ENCODE peak calls at places on chromosomes 3 and 15, in nine cellular contexts. N is heart left ventricle, M is lower lobe of right lung, V is HL-60, E is PC-3, O is adrenal gland, J is SK-N-SH, K is ovary, X is brain microvascular endothelial cell. C is an unnamed sample.

GRCh38 chr3:62562017-62562416 is 188.7 kb upstream of the FEZF2 start:
- DNase-seq in N (no peak), M (no peak), V (no peak), E (peak), O (no peak), J (no peak), K (no peak), X (peak), C (peak)

GRCh38 chr15:89482139-89482538 is 14.2 kb downstream of the RHCG start:
- DNase-seq in N (no peak), M (no peak), V (no peak), E (no peak), O (no peak), J (no peak), K (no peak), X (no peak), C (no peak)

GRCh38 chr3:148882288-148882687 is 17.2 kb downstream of the CPA3 start:
- DNase-seq in N (no peak), M (no peak), V (no peak), E (peak), O (no peak), J (no peak), K (no peak), X (peak), C (peak)

GRCh38 chr3:14448756-14449728 is 46.6 kb downstream of the SLC6A6 start:
- DNase-seq in N (no peak), M (no peak), V (no peak), E (no peak), O (no peak), J (no peak), K (no peak), X (no peak), C (no peak)

GRCh38 chr3:79085166-79085565 is 682.6 kb downstream of the ROBO1 start:
- DNase-seq in N (no peak), M (no peak), V (no peak), E (no peak), O (no peak), J (no peak), K (no peak), X (no peak), C (peak)

GRCh38 chr3:15860014-15860934 is 62.5 kb upstream of the ANKRD28 start:
- DNase-seq in N (peak), M (peak), V (no peak), E (peak), O (peak), J (peak), K (peak), X (peak), C (peak)

GRCh38 chr15:54559405-54560064 is 581.3 kb downstream of the UNC13C start:
- DNase-seq in N (peak), M (no peak), V (no peak), E (no peak), O (peak), J (no peak), K (no peak), X (no peak), C (no peak)

GRCh38 chr15:64925335-64926330 is 13.9 kb downstream of the ANKDD1A start:
- DNase-seq in N (no peak), M (no peak), V (no peak), E (no peak), O (no peak), J (no peak), K (no peak), X (no peak), C (no peak)

GRCh38 chr3:59251899-59252298 is 202.1 kb upstream of the CFAP20DC start:
- DNase-seq in N (no peak), M (no peak), V (no peak), E (peak), O (no peak), J (no peak), K (no peak), X (no peak), C (peak)

GRCh38 chr3:177287231-177287630 is 89.9 kb upstream of the TBL1XR1 start:
- DNase-seq in N (no peak), M (no peak), V (no peak), E (no peak), O (no peak), J (no peak), K (no peak), X (no peak), C (no peak)

GRCh38 chr3:68055238-68055637 is 400.8 kb upstream of the SUCLG2 start:
- DNase-seq in N (no peak), M (no peak), V (no peak), E (no peak), O (no peak), J (no peak), K (no peak), X (no peak), C (no peak)

GRCh38 chr15:91855684-91856553 is 2.4 kb downstream of the SLCO3A1 start:
- DNase-seq in N (no peak), M (peak), V (no peak), E (peak), O (no peak), J (peak), K (no peak), X (no peak), C (no peak)

GRCh38 chr3:45123841-45124269 is 22.3 kb downstream of the CDCP1 start:
- DNase-seq in N (no peak), M (no peak), V (no peak), E (peak), O (no peak), J (no peak), K (no peak), X (no peak), C (peak)

GRCh38 chr3:120417272-120417911 is 33.4 kb downstream of the FSTL1 start:
- DNase-seq in N (peak), M (peak), V (peak), E (peak), O (peak), J (peak), K (peak), X (peak), C (peak)

GRCh38 chr15:51310064-51310463 is 28.3 kb downstream of the CYP19A1 start:
- DNase-seq in N (no peak), M (no peak), V (no peak), E (no peak), O (peak), J (no peak), K (no peak), X (no peak), C (peak)

GRCh38 chr3:130414457-130414856 is 69.0 kb downstream of the COL6A5 start:
- DNase-seq in N (no peak), M (no peak), V (peak), E (no peak), O (no peak), J (no peak), K (no peak), X (no peak), C (no peak)

GRCh38 chr15:100902436-100903190 is 16.5 kb upstream of the LRRK1 start:
- DNase-seq in N (peak), M (peak), V (no peak), E (peak), O (peak), J (peak), K (peak), X (peak), C (peak)

GRCh38 chr15:69156726-69157381 is 3.6 kb upstream of the GLCE start:
- DNase-seq in N (no peak), M (no peak), V (no peak), E (no peak), O (no peak), J (no peak), K (no peak), X (no peak), C (no peak)

GRCh38 chr15:71409541-71409940 is 294.3 kb downstream of the THSD4 start:
- DNase-seq in N (no peak), M (no peak), V (no peak), E (no peak), O (no peak), J (no peak), K (no peak), X (no peak), C (no peak)

GRCh38 chr3:31925271-31925630 is 55.8 kb downstream of the OSBPL10 start:
- DNase-seq in N (no peak), M (no peak), V (no peak), E (no peak), O (no peak), J (no peak), K (no peak), X (no peak), C (no peak)

GRCh38 chr3:197516517-197516889 is 39.3 kb downstream of the BDH1 start:
- DNase-seq in N (no peak), M (peak), V (no peak), E (peak), O (no peak), J (no peak), K (no peak), X (peak), C (peak)

GRCh38 chr3:61954097-61954528 is 392.7 kb downstream of the PTPRG start:
- DNase-seq in N (no peak), M (no peak), V (no peak), E (no peak), O (no peak), J (no peak), K (no peak), X (peak), C (peak)

GRCh38 chr3:17672506-17672905 is 69.9 kb downstream of the TBC1D5 start:
- DNase-seq in N (no peak), M (no peak), V (no peak), E (no peak), O (no peak), J (peak), K (no peak), X (no peak), C (no peak)

GRCh38 chr15:74270155-74270554 is 34.0 kb downstream of the CCDC33 start:
- DNase-seq in N (no peak), M (no peak), V (no peak), E (no peak), O (no peak), J (no peak), K (no peak), X (no peak), C (no peak)

GRCh38 chr3:186025161-186025560 is 83.7 kb downstream of the ETV5 start:
- DNase-seq in N (no peak), M (no peak), V (no peak), E (no peak), O (no peak), J (no peak), K (no peak), X (peak), C (peak)

GRCh38 chr15:94346272-94346671 is 114.9 kb downstream of the MCTP2 start:
- DNase-seq in N (no peak), M (no peak), V (no peak), E (peak), O (no peak), J (no peak), K (no peak), X (no peak), C (no peak)

GRCh38 chr3:43855674-43856299 is 165.0 kb downstream of the ABHD5 start:
- DNase-seq in N (peak), M (peak), V (peak), E (peak), O (peak), J (peak), K (peak), X (peak), C (no peak)

GRCh38 chr15:65081758-65082157 is 5.2 kb downstream of the KBTBD13 start:
- DNase-seq in N (no peak), M (peak), V (no peak), E (peak), O (no peak), J (no peak), K (no peak), X (no peak), C (no peak)

GRCh38 chr3:47158208-47158607 is 5.7 kb downstream of the SETD2 start:
- DNase-seq in N (no peak), M (no peak), V (no peak), E (no peak), O (no peak), J (no peak), K (no peak), X (no peak), C (no peak)

GRCh38 chr3:9902372-9903237 is at the start of gene IL17RE:
- DNase-seq in N (no peak), M (peak), V (no peak), E (no peak), O (no peak), J (no peak), K (no peak), X (no peak), C (no peak)

GRCh38 chr15:22839046-22839705 is 710 bp downstream of the NIPA2 start:
- DNase-seq in N (no peak), M (no peak), V (no peak), E (no peak), O (no peak), J (no peak), K (no peak), X (no peak), C (peak)

GRCh38 chr3:27724459-27725197 is 2.5 kb upstream of the EOMES start:
- DNase-seq in N (no peak), M (no peak), V (no peak), E (no peak), O (no peak), J (no peak), K (no peak), X (no peak), C (no peak)

GRCh38 chr3:189838291-189838690 is 207.1 kb downstream of the TP63 start:
- DNase-seq in N (no peak), M (no peak), V (peak), E (no peak), O (no peak), J (no peak), K (no peak), X (no peak), C (no peak)

GRCh38 chr3:149198611-149199010 is 23.0 kb downstream of the CP start:
- DNase-seq in N (no peak), M (no peak), V (no peak), E (no peak), O (no peak), J (no peak), K (no peak), X (peak), C (peak)

GRCh38 chr15:31605467-31605931 is 278.9 kb downstream of the KLF13 start:
- DNase-seq in N (no peak), M (no peak), V (no peak), E (peak), O (no peak), J (peak), K (no peak), X (peak), C (peak)

GRCh38 chr3:146164951-146165350 is 4.0 kb upstream of the PLOD2 start:
- DNase-seq in N (no peak), M (no peak), V (no peak), E (no peak), O (no peak), J (no peak), K (no peak), X (no peak), C (no peak)

GRCh38 chr3:170098753-170099152 is 61.0 kb downstream of the GPR160 start:
- DNase-seq in N (no peak), M (no peak), V (no peak), E (no peak), O (no peak), J (no peak), K (no peak), X (no peak), C (no peak)

DNA sequence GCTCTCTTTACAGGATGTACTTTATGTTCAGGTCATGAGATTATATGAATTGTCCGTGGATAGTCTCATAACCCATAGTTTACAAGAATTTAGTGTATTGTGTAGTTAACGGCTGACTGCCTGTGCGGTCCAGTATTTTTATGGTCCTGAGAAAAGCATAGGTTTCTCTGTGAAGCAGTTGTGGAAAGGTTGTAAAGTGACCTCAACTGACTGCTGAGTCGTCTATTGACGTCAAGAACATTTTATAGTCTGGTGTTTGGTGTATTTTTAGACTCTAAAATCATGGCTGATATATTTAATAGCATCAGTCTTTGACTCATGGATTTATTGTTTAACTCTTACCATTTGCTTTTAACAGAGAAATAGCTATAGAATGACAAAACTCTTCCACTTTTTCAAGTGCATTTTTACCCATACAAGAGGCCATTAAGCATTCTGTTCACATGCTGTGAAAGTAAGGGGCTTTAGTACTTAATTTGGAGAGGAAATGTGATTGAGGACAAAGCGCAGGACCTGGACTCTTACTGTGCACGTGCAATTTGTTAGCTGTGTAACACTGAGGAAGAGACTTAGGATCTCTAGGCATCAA is 240.7 kb downstream of the NFKBIZ start:
- DNase-seq in N (no peak), M (no peak), V (no peak), E (peak), O (no peak), J (no peak), K (no peak), X (peak), C (peak)
- H3K27ac ChIP-seq in N (no peak), M (no peak), V (no peak), E (peak), O (no peak), J (no peak), K (no peak), X (peak), C (peak)

GRCh38 chr3:82177774-82178173 is 416.3 kb upstream of the GBE1 start:
- DNase-seq in N (no peak), M (no peak), V (no peak), E (no peak), O (no peak), J (no peak), K (no peak), X (no peak), C (no peak)
- H3K27ac ChIP-seq in N (no peak), M (no peak), V (no peak), E (no peak), O (no peak), J (no peak), K (no peak), X (no peak), C (no peak)

GRCh38 chr3:66812126-66812525 is 186.0 kb upstream of the KBTBD8 start:
- DNase-seq in N (no peak), M (no peak), V (no peak), E (no peak), O (no peak), J (no peak), K (no peak), X (peak), C (peak)
- H3K27ac ChIP-seq in N (no peak), M (no peak), V (no peak), E (no peak), O (no peak), J (no peak), K (no peak), X (no peak), C (peak)

DNA sequence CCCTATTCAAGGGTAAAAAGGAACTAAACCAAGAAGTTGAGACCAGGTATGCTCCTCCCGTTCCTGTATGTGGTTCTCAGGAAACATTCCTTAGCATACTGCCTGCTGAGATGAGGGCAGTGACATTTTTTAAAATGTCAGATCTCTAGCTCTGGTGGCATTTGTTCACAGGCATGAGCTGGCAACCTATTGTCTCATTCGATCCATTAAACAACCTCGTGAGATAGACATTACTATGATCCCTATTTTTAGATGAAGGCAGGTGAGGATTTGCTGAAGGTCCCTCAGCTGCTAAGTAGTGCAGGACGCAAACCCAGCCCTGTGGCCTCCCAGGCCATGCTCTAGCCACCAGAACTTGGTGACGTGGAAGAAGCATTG is 74.9 kb downstream of the SIDT1 start:
- DNase-seq in N (no peak), M (no peak), V (no peak), E (no peak), O (no peak), J (no peak), K (no peak), X (no peak), C (no peak)
- H3K27ac ChIP-seq in N (no peak), M (no peak), V (no peak), E (no peak), O (no peak), J (no peak), K (no peak), X (no peak), C (no peak)

GRCh38 chr15:85503151-85503797 is 122.9 kb downstream of the AKAP13 start:
- DNase-seq in N (no peak), M (no peak), V (no peak), E (no peak), O (no peak), J (no peak), K (no peak), X (no peak), C (no peak)
- H3K27ac ChIP-seq in N (peak), M (no peak), V (no peak), E (no peak), O (no peak), J (no peak), K (no peak), X (no peak), C (no peak)

GRCh38 chr3:152290374-152290773 is 21.6 kb downstream of the MBNL1 start:
- DNase-seq in N (no peak), M (no peak), V (no peak), E (no peak), O (no peak), J (no peak), K (no peak), X (no peak), C (no peak)
- H3K27ac ChIP-seq in N (peak), M (no peak), V (no peak), E (no peak), O (no peak), J (no peak), K (no peak), X (peak), C (no peak)

GRCh38 chr3:73107788-73108187 is 46.3 kb downstream of the EBLN2 start:
- DNase-seq in N (no peak), M (no peak), V (no peak), E (no peak), O (no peak), J (no peak), K (no peak), X (no peak), C (no peak)
- H3K27ac ChIP-seq in N (no peak), M (no peak), V (no peak), E (no peak), O (no peak), J (no peak), K (no peak), X (no peak), C (no peak)

DNA sequence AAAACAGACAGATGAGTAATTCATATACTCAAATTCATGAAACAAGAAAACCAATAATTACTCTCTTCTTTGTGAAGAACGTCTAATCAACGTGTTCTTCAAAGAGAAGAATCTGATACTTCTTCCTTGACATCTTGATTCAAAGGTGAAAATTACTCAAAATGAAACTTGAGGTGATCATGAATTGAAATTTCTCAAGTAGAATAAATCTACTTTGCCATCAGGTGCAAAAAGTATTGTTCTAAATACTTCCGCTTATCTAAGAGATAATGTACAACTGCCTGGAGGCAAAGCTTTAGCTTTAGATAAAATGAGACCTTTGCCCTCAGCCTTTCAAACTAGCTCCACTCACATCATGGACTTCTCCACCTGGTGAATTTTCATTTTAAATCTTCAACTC is 13.9 kb upstream of the XXYLT1 start:
- DNase-seq in N (no peak), M (no peak), V (no peak), E (no peak), O (no peak), J (no peak), K (no peak), X (no peak), C (no peak)
- H3K27ac ChIP-seq in N (no peak), M (no peak), V (no peak), E (no peak), O (no peak), J (no peak), K (no peak), X (no peak), C (no peak)

DNA sequence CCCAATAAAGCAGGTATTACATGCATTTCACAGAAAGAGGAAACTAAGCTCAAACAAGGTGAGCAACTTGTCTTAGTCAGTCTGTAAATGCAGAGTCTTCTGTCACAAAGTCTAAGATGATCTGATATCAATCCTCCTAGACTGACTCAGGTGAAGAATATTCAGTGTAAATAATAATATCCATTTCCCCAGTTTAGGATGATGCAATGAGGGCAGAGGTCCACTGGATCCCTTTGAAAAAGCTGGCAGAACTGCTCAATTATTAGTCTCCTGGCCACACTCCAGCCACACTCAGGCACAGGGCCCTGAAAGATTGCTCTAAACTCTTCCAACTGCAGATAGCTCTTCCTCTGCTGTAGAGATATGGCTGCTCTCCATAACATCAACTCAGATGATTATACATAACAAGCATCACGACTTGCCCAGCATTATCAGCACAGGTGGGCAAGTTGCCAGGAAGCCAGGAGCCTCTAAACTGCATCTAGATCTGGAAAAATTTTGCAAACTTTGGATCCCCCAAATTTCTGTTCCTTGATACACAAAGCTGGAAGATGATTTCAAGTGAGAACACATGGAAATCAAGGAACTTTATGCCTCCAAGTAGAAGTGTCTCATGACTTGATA is 129.8 kb upstream of the CPNE4 start:
- DNase-seq in N (no peak), M (no peak), V (no peak), E (peak), O (peak), J (no peak), K (no peak), X (peak), C (peak)
- H3K27ac ChIP-seq in N (no peak), M (no peak), V (no peak), E (peak), O (no peak), J (no peak), K (no peak), X (no peak), C (no peak)

C was measured in astrocyte.